ENCODE peak calls at places on chromosomes 16 and 17, in four cellular contexts. O, T, L and U are unnamed samples.

GRCh38 chr16:82636485-82636884 is 9.7 kb downstream of the CDH13 start:
- DNase-seq in O (no peak), T (no peak), L (no peak), U (no peak)

GRCh38 chr17:33922971-33923370 is 332.1 kb upstream of the CCL2 start:
- DNase-seq in O (no peak), T (no peak), L (no peak), U (no peak)

GRCh38 chr17:81391964-81392908 is 3.0 kb upstream of the BAHCC1 start:
- DNase-seq in O (no peak), T (no peak), L (no peak), U (no peak)

GRCh38 chr16:84459941-84460405 is 44.5 kb downstream of the MEAK7 start:
- DNase-seq in O (no peak), T (no peak), L (peak; percentile 38), U (no peak)

GRCh38 chr16:15961060-15961511 is 11.7 kb downstream of the ABCC1 start:
- DNase-seq in O (no peak), T (no peak), L (peak; percentile 67), U (peak; percentile 83)

GRCh38 chr17:61440697-61441096 is 11.5 kb upstream of the TBX4 start:
- DNase-seq in O (no peak), T (no peak), L (no peak), U (no peak)

GRCh38 chr17:42283241-42284019 is 4.9 kb upstream of the STAT5A start:
- DNase-seq in O (no peak), T (no peak), L (peak; percentile 33), U (no peak)

GRCh38 chr17:83132251-83133081 is 53.1 kb downstream of the METRNL start:
- DNase-seq in O (peak; percentile 70), T (no peak), L (peak; percentile 40), U (no peak)

GRCh38 chr17:79000396-79001189 is 9.0 kb downstream of the CANT1 start:
- DNase-seq in O (no peak), T (no peak), L (peak; percentile 42), U (no peak)

GRCh38 chr16:4303973-4304372 is 11.9 kb upstream of the GLIS2 start:
- DNase-seq in O (no peak), T (no peak), L (no peak), U (no peak)

GRCh38 chr17:77863814-77864161 is 94.7 kb upstream of the TNRC6C start:
- DNase-seq in O (no peak), T (no peak), L (no peak), U (no peak)

GRCh38 chr17:65297384-65297783 is 160.2 kb downstream of the RGS9 start:
- DNase-seq in O (no peak), T (peak; percentile 6), L (no peak), U (no peak)

GRCh38 chr16:11045846-11046245 is 101.5 kb downstream of the CLEC16A start:
- DNase-seq in O (no peak), T (no peak), L (no peak), U (no peak)

GRCh38 chr17:77464988-77465357 is 324.2 kb downstream of the SEC14L1 start:
- DNase-seq in O (no peak), T (no peak), L (no peak), U (no peak)

GRCh38 chr16:79163666-79164377 is 436.7 kb downstream of the MAF start:
- DNase-seq in O (no peak), T (no peak), L (peak; percentile 50), U (no peak)

GRCh38 chr17:17206149-17206912 is at the start of gene PLD6:
- DNase-seq in O (peak; percentile 61), T (peak; percentile 59), L (peak; percentile 94), U (peak; percentile 96)

GRCh38 chr16:8851761-8852403 is 16.9 kb downstream of the CARHSP1 start:
- DNase-seq in O (no peak), T (no peak), L (peak; percentile 41), U (no peak)

GRCh38 chr17:44095388-44095646 is 24.8 kb downstream of the G6PC3 start:
- DNase-seq in O (no peak), T (no peak), L (no peak), U (no peak)
- H3K27ac ChIP-seq in O (peak overlapping the region; percentile 93), T (no peak overlapping the region), L (peak overlapping the region; percentile 84), U (peak overlapping the region; percentile 73)

DNA sequence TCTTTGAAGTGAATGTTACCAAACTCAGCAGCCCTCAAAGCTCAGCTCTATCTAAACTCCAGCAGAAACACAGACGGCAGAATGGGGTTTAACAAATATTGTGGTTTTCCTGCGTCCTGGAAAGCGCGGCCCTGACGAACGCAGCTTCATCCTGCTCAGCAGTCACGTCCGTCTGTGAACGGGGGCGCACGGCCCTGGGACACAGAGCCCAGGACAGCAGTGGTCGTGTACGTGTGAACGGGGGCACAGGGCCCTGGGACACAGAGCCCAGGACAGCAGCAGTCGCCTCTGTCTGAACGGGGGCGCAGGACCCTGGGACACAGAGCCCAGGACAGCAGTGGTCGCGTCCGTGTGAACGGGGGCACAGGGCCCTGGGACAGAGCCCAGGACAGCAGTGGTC is 41.1 kb downstream of the LMF1 start:
- DNase-seq in O (no peak), T (no peak), L (no peak), U (no peak)
- H3K4me1 ChIP-seq in O (no peaks in the 10 kb centered on the region), T (no peaks in the 10 kb centered on the region), L (no peaks in the 10 kb centered on the region), U (no peaks in the 10 kb centered on the region)

DNA sequence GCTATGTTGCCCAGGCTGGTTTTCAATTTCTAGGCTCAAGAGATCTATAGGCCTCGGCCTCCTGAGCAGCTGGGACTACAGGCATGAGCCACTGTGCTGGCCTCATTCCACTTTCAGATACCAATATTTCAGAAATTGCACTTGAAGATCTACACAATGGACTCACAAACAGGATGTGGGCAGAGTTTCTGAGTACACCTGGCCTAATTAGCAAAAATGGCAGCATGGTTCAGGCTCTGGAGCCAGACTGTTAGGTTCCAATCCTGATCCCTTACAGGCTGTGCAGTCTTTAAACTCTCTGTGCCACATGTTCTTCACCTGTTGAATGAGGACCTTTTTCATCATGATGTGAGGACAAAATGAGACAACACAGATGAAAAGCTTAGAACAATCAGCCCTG is 32.2 kb downstream of the RNF157 start:
- DNase-seq in O (no peak), T (no peak), L (no peak), U (no peak)
- H3K4me3 ChIP-seq in O (no peak overlapping the region), T (no peak overlapping the region), L (no peak overlapping the region), U (no peak overlapping the region)

GRCh38 chr17:4209611-4210010 is 54.2 kb downstream of the ANKFY1 start:
- DNase-seq in O (no peak), T (no peak), L (no peak), U (no peak)
- H3K27ac ChIP-seq in O (no peak overlapping the region), T (no peak overlapping the region), L (no peak overlapping the region), U (no peak overlapping the region)

DNA sequence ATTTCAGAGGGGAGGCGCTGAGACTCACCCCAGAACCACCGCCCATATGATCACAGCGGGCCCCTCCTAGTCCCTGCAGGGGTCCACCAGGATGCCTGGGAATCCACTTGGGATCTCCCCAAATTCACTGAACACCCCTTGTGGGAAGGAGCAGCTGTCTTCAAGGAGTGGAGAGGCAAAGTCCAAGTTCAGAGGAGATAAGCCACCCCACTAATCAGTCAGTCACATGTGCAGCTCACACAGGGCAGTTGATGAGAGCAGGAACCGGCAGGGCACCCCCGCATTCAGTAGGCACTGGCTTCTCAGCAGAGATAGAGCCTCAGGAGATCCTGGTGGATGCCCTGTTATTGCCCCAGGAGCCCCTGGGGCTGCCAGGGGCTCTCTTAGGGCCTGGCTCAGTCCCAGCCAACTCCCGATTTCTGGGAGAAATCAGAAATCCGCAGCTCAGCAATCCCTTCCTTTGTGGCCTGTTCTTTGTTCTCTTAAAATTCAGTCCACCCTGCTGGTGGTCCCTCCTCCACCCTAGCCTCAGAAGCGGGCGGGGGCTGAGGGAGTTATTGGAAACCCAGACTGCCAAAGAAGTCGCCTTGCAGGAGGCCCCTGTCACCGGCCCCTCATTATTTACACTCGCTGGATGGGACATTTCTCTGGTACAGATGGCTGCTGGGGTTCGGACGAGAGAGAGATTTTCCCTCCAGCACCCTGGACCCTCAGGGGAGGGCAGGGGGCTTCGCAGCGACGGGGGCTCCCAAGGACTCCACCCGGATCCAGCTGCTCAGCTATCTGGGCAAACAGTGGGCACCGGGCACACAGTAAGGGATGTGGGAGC is 1.9 kb downstream of the CDC42EP4 start:
- DNase-seq in O (no peak), T (no peak), L (peak; percentile 87), U (no peak)
- H3K4me1 ChIP-seq in O (peaks cover 54% of the 10 kb centered on the region), T (peaks cover 46% of the 10 kb centered on the region), L (peaks cover 9% of the 10 kb centered on the region), U (peaks cover 9% of the 10 kb centered on the region)

GRCh38 chr16:19878760-19879159 is 5.9 kb downstream of the GPRC5B start:
- DNase-seq in O (no peak), T (no peak), L (no peak), U (no peak)
- H3K4me3 ChIP-seq in O (no peak overlapping the region), T (no peak overlapping the region), L (no peak overlapping the region), U (no peak overlapping the region)